ENCODE peak calls at places on chromosome 4, in eight cellular contexts. One of them, this sample, is unnamed.

GRCh38 chr4:121096629-121097028 is 24.3 kb upstream of the NDNF start:
- DNase-seq in dorsolateral prefrontal cortex: no peak
- DNase-seq in lung: no peak
- DNase-seq in A549: peak
- DNase-seq in gastrocnemius medialis: no peak
- DNase-seq in fibroblast of lung: peak
- DNase-seq in LNCaP clone FGC: no peak
- DNase-seq in epithelial cell of esophagus: peak
- DNase-seq in this sample: peak

GRCh38 chr4:173237722-173238121 is 69.1 kb downstream of the GALNT7 start:
- DNase-seq in LNCaP clone FGC: no peak
- DNase-seq in A549: no peak
- DNase-seq in fibroblast of lung: no peak
- DNase-seq in lung: no peak
- DNase-seq in dorsolateral prefrontal cortex: no peak
- DNase-seq in gastrocnemius medialis: no peak
- DNase-seq in epithelial cell of esophagus: no peak
- DNase-seq in this sample: no peak

GRCh38 chr4:73842696-73843095 is 6.2 kb downstream of the CXCL6 start:
- DNase-seq in LNCaP clone FGC: no peak
- DNase-seq in dorsolateral prefrontal cortex: no peak
- DNase-seq in fibroblast of lung: no peak
- DNase-seq in lung: no peak
- DNase-seq in A549: no peak
- DNase-seq in epithelial cell of esophagus: no peak
- DNase-seq in gastrocnemius medialis: no peak
- DNase-seq in this sample: no peak

GRCh38 chr4:154565704-154566103 is 2.9 kb downstream of the FGB start:
- DNase-seq in gastrocnemius medialis: no peak
- DNase-seq in epithelial cell of esophagus: no peak
- DNase-seq in lung: no peak
- DNase-seq in A549: no peak
- DNase-seq in LNCaP clone FGC: no peak
- DNase-seq in dorsolateral prefrontal cortex: no peak
- DNase-seq in fibroblast of lung: no peak
- DNase-seq in this sample: no peak

GRCh38 chr4:104890598-104890997 is 256.1 kb upstream of the TET2 start:
- DNase-seq in dorsolateral prefrontal cortex: no peak
- DNase-seq in lung: no peak
- DNase-seq in fibroblast of lung: no peak
- DNase-seq in gastrocnemius medialis: no peak
- DNase-seq in LNCaP clone FGC: no peak
- DNase-seq in A549: no peak
- DNase-seq in epithelial cell of esophagus: no peak
- DNase-seq in this sample: no peak

GRCh38 chr4:168221298-168221697 is 97.3 kb downstream of the DDX60 start:
- DNase-seq in LNCaP clone FGC: peak
- DNase-seq in A549: no peak
- DNase-seq in fibroblast of lung: peak
- DNase-seq in epithelial cell of esophagus: peak
- DNase-seq in gastrocnemius medialis: no peak
- DNase-seq in lung: no peak
- DNase-seq in dorsolateral prefrontal cortex: no peak
- DNase-seq in this sample: peak

GRCh38 chr4:72505314-72505744 is 63.7 kb downstream of the ADAMTS3 start:
- DNase-seq in A549: peak
- DNase-seq in lung: no peak
- DNase-seq in gastrocnemius medialis: no peak
- DNase-seq in LNCaP clone FGC: peak
- DNase-seq in epithelial cell of esophagus: peak
- DNase-seq in dorsolateral prefrontal cortex: no peak
- DNase-seq in fibroblast of lung: peak
- DNase-seq in this sample: peak

GRCh38 chr4:175394213-175394612 is 417.9 kb downstream of the GPM6A start:
- DNase-seq in LNCaP clone FGC: no peak
- DNase-seq in epithelial cell of esophagus: no peak
- DNase-seq in lung: no peak
- DNase-seq in fibroblast of lung: no peak
- DNase-seq in dorsolateral prefrontal cortex: no peak
- DNase-seq in A549: no peak
- DNase-seq in gastrocnemius medialis: no peak
- DNase-seq in this sample: no peak

GRCh38 chr4:25585901-25586523 is 69.6 kb upstream of the SLC34A2 start:
- DNase-seq in fibroblast of lung: no peak
- DNase-seq in LNCaP clone FGC: no peak
- DNase-seq in gastrocnemius medialis: no peak
- DNase-seq in epithelial cell of esophagus: no peak
- DNase-seq in A549: no peak
- DNase-seq in lung: no peak
- DNase-seq in dorsolateral prefrontal cortex: no peak
- DNase-seq in this sample: no peak

GRCh38 chr4:86831262-86832090 is 17.7 kb downstream of the SLC10A6 start:
- DNase-seq in LNCaP clone FGC: peak
- DNase-seq in epithelial cell of esophagus: peak
- DNase-seq in dorsolateral prefrontal cortex: no peak
- DNase-seq in lung: no peak
- DNase-seq in A549: peak
- DNase-seq in fibroblast of lung: peak
- DNase-seq in gastrocnemius medialis: no peak
- DNase-seq in this sample: peak

DNA sequence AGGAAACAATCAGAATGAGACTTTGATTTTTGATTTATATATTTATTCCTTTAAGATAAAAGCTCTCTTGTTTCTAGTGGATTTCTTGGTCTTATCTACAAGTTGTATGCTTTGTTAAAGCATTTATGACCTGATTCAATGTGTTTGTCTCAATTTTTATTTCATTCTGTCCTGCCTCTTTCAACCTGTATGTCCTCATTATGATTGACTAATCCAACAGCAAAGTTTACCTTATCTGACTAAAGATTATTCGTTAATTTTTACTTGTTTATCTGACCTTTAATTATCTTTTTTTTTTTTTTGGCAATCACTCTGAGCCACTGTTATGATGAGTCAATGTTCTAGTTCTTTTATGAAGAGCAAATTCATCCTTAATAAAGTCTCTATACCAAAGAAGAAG is 54.9 kb downstream of the UGT2A3 start:
- DNase-seq in LNCaP clone FGC: no peak
- DNase-seq in gastrocnemius medialis: no peak
- DNase-seq in fibroblast of lung: no peak
- DNase-seq in lung: no peak
- DNase-seq in A549: no peak
- DNase-seq in epithelial cell of esophagus: no peak
- DNase-seq in dorsolateral prefrontal cortex: no peak
- DNase-seq in this sample: no peak
- TF ChIP-seq CTCF in LNCaP clone FGC: no peak
- TF ChIP-seq CTCF in gastrocnemius medialis: no peak
- TF ChIP-seq CTCF in fibroblast of lung: no peak
- TF ChIP-seq CTCF in lung: no peak
- TF ChIP-seq CTCF in A549: no peak
- TF ChIP-seq CTCF in epithelial cell of esophagus: no peak
- TF ChIP-seq CTCF in dorsolateral prefrontal cortex: no peak
- TF ChIP-seq CTCF in this sample: no peak

GRCh38 chr4:107800058-107800457 is 24.7 kb upstream of the SGMS2 start:
- DNase-seq in A549: no peak
- DNase-seq in LNCaP clone FGC: no peak
- DNase-seq in fibroblast of lung: no peak
- DNase-seq in gastrocnemius medialis: no peak
- DNase-seq in epithelial cell of esophagus: no peak
- DNase-seq in lung: no peak
- DNase-seq in dorsolateral prefrontal cortex: no peak
- DNase-seq in this sample: no peak
- H3K4me3 ChIP-seq in A549: no peak
- H3K4me3 ChIP-seq in LNCaP clone FGC: no peak
- H3K4me3 ChIP-seq in fibroblast of lung: no peak
- H3K4me3 ChIP-seq in gastrocnemius medialis: no peak
- H3K4me3 ChIP-seq in epithelial cell of esophagus: no peak
- H3K4me3 ChIP-seq in lung: no peak
- H3K4me3 ChIP-seq in dorsolateral prefrontal cortex: no peak
- H3K4me3 ChIP-seq in this sample: no peak

DNA sequence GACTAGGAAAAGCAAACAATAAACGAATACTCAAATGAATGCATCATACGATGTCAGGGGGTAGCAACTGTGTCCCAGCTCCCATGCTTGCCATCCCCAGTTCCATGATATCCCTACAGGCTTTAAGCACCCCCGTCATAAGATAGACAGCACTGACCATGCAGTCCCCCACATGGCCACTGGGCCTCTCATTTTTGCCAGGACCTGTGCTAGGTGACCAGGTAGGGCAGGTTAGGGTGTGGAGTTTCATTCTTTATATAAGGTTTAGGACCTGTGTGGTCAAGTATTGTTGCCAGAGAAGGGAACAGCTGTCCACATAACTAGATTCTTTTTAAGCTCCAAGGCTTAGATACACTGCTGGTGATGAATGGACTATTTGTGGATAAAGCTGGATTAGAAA is 9.7 kb downstream of the PPEF2 start:
- DNase-seq in LNCaP clone FGC: no peak
- DNase-seq in gastrocnemius medialis: no peak
- DNase-seq in lung: no peak
- DNase-seq in A549: peak
- DNase-seq in dorsolateral prefrontal cortex: no peak
- DNase-seq in epithelial cell of esophagus: peak
- DNase-seq in fibroblast of lung: no peak
- DNase-seq in this sample: no peak
- TF ChIP-seq CTCF in LNCaP clone FGC: no peak
- TF ChIP-seq CTCF in gastrocnemius medialis: no peak
- TF ChIP-seq CTCF in lung: no peak
- TF ChIP-seq CTCF in A549: no peak
- TF ChIP-seq CTCF in dorsolateral prefrontal cortex: no peak
- TF ChIP-seq CTCF in epithelial cell of esophagus: peak
- TF ChIP-seq CTCF in fibroblast of lung: peak
- TF ChIP-seq CTCF in this sample: peak

GRCh38 chr4:184409911-184410692 is 64.2 kb downstream of the IRF2 start:
- DNase-seq in gastrocnemius medialis: no peak
- DNase-seq in lung: no peak
- DNase-seq in epithelial cell of esophagus: no peak
- DNase-seq in A549: no peak
- DNase-seq in LNCaP clone FGC: no peak
- DNase-seq in fibroblast of lung: no peak
- DNase-seq in dorsolateral prefrontal cortex: no peak
- DNase-seq in this sample: no peak
- H3K4me3 ChIP-seq in gastrocnemius medialis: no peak
- H3K4me3 ChIP-seq in lung: no peak
- H3K4me3 ChIP-seq in epithelial cell of esophagus: no peak
- H3K4me3 ChIP-seq in A549: no peak
- H3K4me3 ChIP-seq in LNCaP clone FGC: no peak
- H3K4me3 ChIP-seq in fibroblast of lung: no peak
- H3K4me3 ChIP-seq in dorsolateral prefrontal cortex: no peak
- H3K4me3 ChIP-seq in this sample: no peak

DNA sequence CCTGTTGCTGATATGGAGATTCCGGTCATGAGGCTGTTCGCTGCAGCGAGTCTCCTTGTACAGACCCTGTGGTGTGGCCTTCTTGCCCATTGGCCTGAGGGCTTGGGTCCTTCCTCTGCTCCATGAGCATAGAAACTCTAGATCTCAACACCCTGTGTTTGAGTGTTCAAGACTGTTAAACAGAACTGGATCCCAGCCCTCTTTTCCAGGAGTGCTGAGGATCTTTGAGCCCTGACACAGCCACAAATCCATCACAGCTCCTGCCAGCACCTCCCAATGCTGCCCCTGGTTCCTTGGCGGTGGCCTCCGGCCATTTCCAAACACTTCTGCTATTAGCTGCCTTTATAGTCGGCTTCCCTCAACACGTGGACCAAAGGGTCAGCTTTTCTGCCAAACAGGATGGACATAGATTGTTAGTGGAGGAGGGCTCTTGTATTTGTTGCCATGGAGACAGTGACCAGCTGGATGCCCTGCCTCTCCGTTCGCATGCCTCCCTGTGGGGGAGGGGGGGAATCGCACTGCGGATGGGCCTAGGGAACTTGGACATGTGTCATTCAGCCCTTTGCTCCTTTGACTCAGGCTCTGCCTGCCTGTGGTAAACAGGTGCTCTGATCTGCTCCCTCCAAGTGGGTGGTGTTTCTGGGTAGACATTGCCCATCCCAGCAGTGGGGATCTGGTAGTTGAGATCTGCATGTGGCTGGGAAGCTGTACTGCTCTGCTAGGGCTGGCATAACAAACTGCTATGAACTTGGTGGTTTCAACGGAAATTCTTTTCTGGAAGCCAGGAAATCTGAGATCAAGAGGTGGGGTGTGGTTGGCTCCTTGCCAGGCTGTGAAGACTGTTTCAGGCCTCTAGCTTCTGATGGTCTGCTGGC is 6.9 kb upstream of the WDR1 start:
- DNase-seq in A549: no peak
- DNase-seq in LNCaP clone FGC: no peak
- DNase-seq in gastrocnemius medialis: no peak
- DNase-seq in fibroblast of lung: peak
- DNase-seq in dorsolateral prefrontal cortex: no peak
- DNase-seq in lung: no peak
- DNase-seq in epithelial cell of esophagus: no peak
- DNase-seq in this sample: peak
- TF ChIP-seq CTCF in A549: no peak
- TF ChIP-seq CTCF in LNCaP clone FGC: no peak
- TF ChIP-seq CTCF in gastrocnemius medialis: no peak
- TF ChIP-seq CTCF in fibroblast of lung: no peak
- TF ChIP-seq CTCF in dorsolateral prefrontal cortex: no peak
- TF ChIP-seq CTCF in lung: no peak
- TF ChIP-seq CTCF in epithelial cell of esophagus: no peak
- TF ChIP-seq CTCF in this sample: no peak

DNA sequence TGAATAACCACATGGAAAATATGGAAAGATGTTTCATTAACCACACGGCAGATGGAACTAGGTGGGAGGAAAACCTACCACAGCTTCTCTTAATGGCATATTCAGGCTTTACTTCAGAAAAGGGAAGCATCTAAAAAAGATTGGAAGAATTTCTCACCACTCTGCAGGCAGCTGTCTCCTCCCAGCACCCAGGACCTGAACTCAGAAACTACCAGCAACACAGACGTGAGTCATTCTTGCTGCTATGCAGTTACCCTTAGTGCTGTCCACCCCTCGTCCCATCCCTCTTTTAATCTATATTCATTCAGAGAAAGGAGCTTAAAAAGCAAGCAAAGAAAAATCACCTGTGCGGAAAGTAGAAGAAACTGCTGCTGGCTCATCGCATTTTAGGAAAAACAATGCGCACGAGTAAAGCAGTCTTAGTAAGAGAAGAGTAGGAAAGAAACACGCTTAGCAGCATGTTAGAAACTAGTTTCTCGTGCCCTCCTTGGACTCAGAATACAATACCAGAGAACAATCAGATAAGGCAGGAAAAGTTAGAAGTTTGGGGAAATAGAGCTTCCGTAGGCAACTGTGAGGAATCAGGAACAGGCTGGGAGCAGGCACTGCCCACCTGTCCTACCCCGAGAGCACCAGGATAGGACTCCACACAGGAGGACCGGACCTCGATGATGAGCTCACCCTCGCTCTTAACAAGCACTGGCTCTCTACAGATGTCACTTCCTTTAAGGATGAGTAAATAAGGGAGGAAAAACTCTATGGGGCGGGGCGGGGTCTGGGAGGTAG is 48.1 kb upstream of the ENPP6 start:
- DNase-seq in A549: peak
- DNase-seq in gastrocnemius medialis: no peak
- DNase-seq in epithelial cell of esophagus: peak
- DNase-seq in lung: no peak
- DNase-seq in fibroblast of lung: peak
- DNase-seq in dorsolateral prefrontal cortex: no peak
- DNase-seq in LNCaP clone FGC: no peak
- DNase-seq in this sample: peak
- H3K4me3 ChIP-seq in A549: peak
- H3K4me3 ChIP-seq in gastrocnemius medialis: peak
- H3K4me3 ChIP-seq in epithelial cell of esophagus: no peak
- H3K4me3 ChIP-seq in lung: no peak
- H3K4me3 ChIP-seq in fibroblast of lung: no peak
- H3K4me3 ChIP-seq in dorsolateral prefrontal cortex: no peak
- H3K4me3 ChIP-seq in LNCaP clone FGC: no peak
- H3K4me3 ChIP-seq in this sample: no peak

GRCh38 chr4:24551492-24552330 is 32.6 kb downstream of the DHX15 start:
- DNase-seq in LNCaP clone FGC: peak
- DNase-seq in lung: no peak
- DNase-seq in fibroblast of lung: peak
- DNase-seq in A549: no peak
- DNase-seq in dorsolateral prefrontal cortex: no peak
- DNase-seq in gastrocnemius medialis: no peak
- DNase-seq in epithelial cell of esophagus: peak
- DNase-seq in this sample: no peak
- TF ChIP-seq CTCF in LNCaP clone FGC: peak
- TF ChIP-seq CTCF in lung: no peak
- TF ChIP-seq CTCF in fibroblast of lung: peak
- TF ChIP-seq CTCF in A549: peak
- TF ChIP-seq CTCF in dorsolateral prefrontal cortex: peak
- TF ChIP-seq CTCF in gastrocnemius medialis: peak
- TF ChIP-seq CTCF in epithelial cell of esophagus: peak
- TF ChIP-seq CTCF in this sample: peak

This sample was measured in astrocyte of the spinal cord.